ENCODE peak calls at places on chromosomes 12 and 14, in ten cellular contexts. One of them, this sample, is unnamed.

GRCh38 chr12:53997324-53998173 is 2.4 kb upstream of the HOXC9 start:
- DNase-seq in posterior cingulate gyrus: no peak
- DNase-seq in transverse colon: no peak
- DNase-seq in NCI-H1092: no peak
- DNase-seq in mucosa of descending colon: peak
- DNase-seq in mesendoderm: no peak
- DNase-seq in stimulated activated CD4-positive, alpha-beta T cell treated with anti-CD3 and anti-CD28 coated beads, Interleukin-15, amount 100 ng/mL, for 24 hours: no peak
- DNase-seq in HT1080: no peak
- DNase-seq in progenitor cell of endocrine pancreas: no peak
- DNase-seq in HTR-8/SVneo: no peak
- DNase-seq in this sample: no peak

GRCh38 chr14:89244720-89245119 is 172.3 kb downstream of the FOXN3 start:
- DNase-seq in mesendoderm: no peak
- DNase-seq in stimulated activated CD4-positive, alpha-beta T cell treated with anti-CD3 and anti-CD28 coated beads, Interleukin-15, amount 100 ng/mL, for 24 hours: no peak
- DNase-seq in HTR-8/SVneo: no peak
- DNase-seq in progenitor cell of endocrine pancreas: no peak
- DNase-seq in HT1080: no peak
- DNase-seq in mucosa of descending colon: no peak
- DNase-seq in posterior cingulate gyrus: no peak
- DNase-seq in NCI-H1092: no peak
- DNase-seq in transverse colon: no peak
- DNase-seq in this sample: no peak

GRCh38 chr14:44316647-44317432 is 190.2 kb downstream of the FSCB start:
- DNase-seq in HT1080: peak
- DNase-seq in stimulated activated CD4-positive, alpha-beta T cell treated with anti-CD3 and anti-CD28 coated beads, Interleukin-15, amount 100 ng/mL, for 24 hours: peak
- DNase-seq in HTR-8/SVneo: peak
- DNase-seq in mesendoderm: peak
- DNase-seq in progenitor cell of endocrine pancreas: no peak
- DNase-seq in posterior cingulate gyrus: no peak
- DNase-seq in transverse colon: peak
- DNase-seq in mucosa of descending colon: peak
- DNase-seq in NCI-H1092: no peak
- DNase-seq in this sample: no peak

GRCh38 chr12:129911437-129912049 is 7.7 kb upstream of the TMEM132D start:
- DNase-seq in posterior cingulate gyrus: peak
- DNase-seq in NCI-H1092: peak
- DNase-seq in HTR-8/SVneo: no peak
- DNase-seq in mesendoderm: peak
- DNase-seq in mucosa of descending colon: no peak
- DNase-seq in HT1080: peak
- DNase-seq in stimulated activated CD4-positive, alpha-beta T cell treated with anti-CD3 and anti-CD28 coated beads, Interleukin-15, amount 100 ng/mL, for 24 hours: peak
- DNase-seq in transverse colon: peak
- DNase-seq in progenitor cell of endocrine pancreas: peak
- DNase-seq in this sample: peak

GRCh38 chr12:109899783-109900751 is at the start of gene TCHP:
- DNase-seq in progenitor cell of endocrine pancreas: peak
- DNase-seq in HTR-8/SVneo: peak
- DNase-seq in stimulated activated CD4-positive, alpha-beta T cell treated with anti-CD3 and anti-CD28 coated beads, Interleukin-15, amount 100 ng/mL, for 24 hours: peak
- DNase-seq in mesendoderm: peak
- DNase-seq in NCI-H1092: peak
- DNase-seq in posterior cingulate gyrus: peak
- DNase-seq in HT1080: peak
- DNase-seq in transverse colon: peak
- DNase-seq in mucosa of descending colon: peak
- DNase-seq in this sample: peak

GRCh38 chr14:85475113-85475512 is 54.8 kb upstream of the FLRT2 start:
- DNase-seq in stimulated activated CD4-positive, alpha-beta T cell treated with anti-CD3 and anti-CD28 coated beads, Interleukin-15, amount 100 ng/mL, for 24 hours: no peak
- DNase-seq in mesendoderm: no peak
- DNase-seq in posterior cingulate gyrus: no peak
- DNase-seq in HTR-8/SVneo: no peak
- DNase-seq in mucosa of descending colon: no peak
- DNase-seq in NCI-H1092: no peak
- DNase-seq in progenitor cell of endocrine pancreas: no peak
- DNase-seq in transverse colon: no peak
- DNase-seq in HT1080: no peak
- DNase-seq in this sample: no peak

GRCh38 chr12:25883026-25883928 is 75.2 kb upstream of the RASSF8 start:
- DNase-seq in posterior cingulate gyrus: no peak
- DNase-seq in transverse colon: no peak
- DNase-seq in mucosa of descending colon: no peak
- DNase-seq in progenitor cell of endocrine pancreas: no peak
- DNase-seq in HTR-8/SVneo: no peak
- DNase-seq in HT1080: no peak
- DNase-seq in stimulated activated CD4-positive, alpha-beta T cell treated with anti-CD3 and anti-CD28 coated beads, Interleukin-15, amount 100 ng/mL, for 24 hours: no peak
- DNase-seq in mesendoderm: peak
- DNase-seq in NCI-H1092: no peak
- DNase-seq in this sample: no peak

GRCh38 chr12:123396954-123397353 is 13.0 kb downstream of the KMT5A start:
- DNase-seq in NCI-H1092: no peak
- DNase-seq in stimulated activated CD4-positive, alpha-beta T cell treated with anti-CD3 and anti-CD28 coated beads, Interleukin-15, amount 100 ng/mL, for 24 hours: no peak
- DNase-seq in mucosa of descending colon: peak
- DNase-seq in progenitor cell of endocrine pancreas: peak
- DNase-seq in HT1080: no peak
- DNase-seq in HTR-8/SVneo: no peak
- DNase-seq in posterior cingulate gyrus: no peak
- DNase-seq in transverse colon: peak
- DNase-seq in mesendoderm: no peak
- DNase-seq in this sample: no peak

GRCh38 chr14:68819260-68819691 is 26.4 kb upstream of the ZFP36L1 start:
- DNase-seq in transverse colon: peak
- DNase-seq in mucosa of descending colon: no peak
- DNase-seq in stimulated activated CD4-positive, alpha-beta T cell treated with anti-CD3 and anti-CD28 coated beads, Interleukin-15, amount 100 ng/mL, for 24 hours: peak
- DNase-seq in mesendoderm: peak
- DNase-seq in HT1080: peak
- DNase-seq in progenitor cell of endocrine pancreas: no peak
- DNase-seq in HTR-8/SVneo: no peak
- DNase-seq in NCI-H1092: no peak
- DNase-seq in posterior cingulate gyrus: no peak
- DNase-seq in this sample: peak

GRCh38 chr12:83389237-83389996 is 702.7 kb downstream of the TMTC2 start:
- DNase-seq in HTR-8/SVneo: no peak
- DNase-seq in stimulated activated CD4-positive, alpha-beta T cell treated with anti-CD3 and anti-CD28 coated beads, Interleukin-15, amount 100 ng/mL, for 24 hours: peak
- DNase-seq in mucosa of descending colon: peak
- DNase-seq in posterior cingulate gyrus: peak
- DNase-seq in transverse colon: peak
- DNase-seq in NCI-H1092: no peak
- DNase-seq in mesendoderm: peak
- DNase-seq in HT1080: peak
- DNase-seq in progenitor cell of endocrine pancreas: no peak
- DNase-seq in this sample: peak

This sample was measured in GM23338.